ENCODE peak calls at places on chromosomes 16 and 17, in four cellular contexts. V is cardiac muscle cell, A is mammary epithelial cell, Z is Peyer's patch. D is an unnamed sample. For H3K4me1, the result is how much of the 10 kb centered on the place peaks cover.

GRCh38 chr17:42964161-42964932 is at the start of gene AARSD1:
- DNase-seq in V (peak), A (peak), Z (peak), D (peak)

GRCh38 chr16:14635394-14636145 is 2.8 kb downstream of the BFAR start:
- DNase-seq in V (no peak), A (no peak), Z (peak), D (no peak)

GRCh38 chr17:43846221-43846712 is 709 bp upstream of the CD300LG start:
- DNase-seq in V (peak), A (peak), Z (peak), D (peak)

GRCh38 chr16:4529085-4530060 is 9.2 kb downstream of the CDIP1 start:
- DNase-seq in V (peak), A (peak), Z (no peak), D (no peak)

GRCh38 chr17:43634681-43635125 is 27.0 kb downstream of the MEOX1 start:
- DNase-seq in V (peak), A (peak), Z (no peak), D (peak)

GRCh38 chr16:49472598-49472997 is 99.0 kb downstream of the C16orf78 start:
- DNase-seq in V (no peak), A (no peak), Z (peak), D (no peak)

GRCh38 chr17:28916302-28916934 is 13.5 kb upstream of the DHRS13 start:
- DNase-seq in V (peak), A (no peak), Z (peak), D (no peak)

GRCh38 chr17:67994827-67995567 is 1.3 kb downstream of the C17orf58 start:
- DNase-seq in V (peak), A (peak), Z (no peak), D (no peak)

GRCh38 chr17:28065706-28066105 is 23.2 kb downstream of the NLK start:
- DNase-seq in V (peak), A (no peak), Z (no peak), D (no peak)

GRCh38 chr17:75552847-75553552 is 27.5 kb downstream of the LLGL2 start:
- DNase-seq in V (peak), A (no peak), Z (no peak), D (no peak)

GRCh38 chr17:48517478-48517877 is 13.3 kb downstream of the HOXB1 start:
- DNase-seq in V (no peak), A (no peak), Z (no peak), D (no peak)

GRCh38 chr17:55795098-55795497 is 44.2 kb downstream of the PCTP start:
- DNase-seq in V (no peak), A (no peak), Z (no peak), D (no peak)

GRCh38 chr16:4016648-4017047 is 99.6 kb downstream of the ADCY9 start:
- DNase-seq in V (peak), A (no peak), Z (no peak), D (no peak)

GRCh38 chr16:87828071-87828971 is 41.0 kb downstream of the SLC7A5 start:
- DNase-seq in V (no peak), A (peak), Z (no peak), D (no peak)

GRCh38 chr17:16977932-16978331 is 6.0 kb upstream of the TNFRSF13B start:
- DNase-seq in V (peak), A (no peak), Z (no peak), D (no peak)

GRCh38 chr17:77790143-77790829 is 168.2 kb upstream of the TNRC6C start:
- DNase-seq in V (no peak), A (no peak), Z (no peak), D (no peak)

GRCh38 chr16:12002447-12003006 is 26.0 kb downstream of the SNX29 start:
- DNase-seq in V (peak), A (no peak), Z (no peak), D (no peak)

GRCh38 chr17:19391432-19391831 is 4.4 kb upstream of the MFAP4 start:
- DNase-seq in V (no peak), A (no peak), Z (peak), D (no peak)

GRCh38 chr16:89624775-89625761 is 11.6 kb downstream of the DPEP1 start:
- DNase-seq in V (no peak), A (no peak), Z (no peak), D (no peak)

GRCh38 chr16:79165541-79165940 is 435.0 kb downstream of the MAF start:
- DNase-seq in V (no peak), A (no peak), Z (no peak), D (no peak)

GRCh38 chr16:59973966-59974365 is 1239.8 kb upstream of the GOT2 start:
- DNase-seq in V (no peak), A (peak), Z (no peak), D (no peak)

GRCh38 chr17:29148257-29148789 is 31.9 kb downstream of the MYO18A start:
- DNase-seq in V (no peak), A (no peak), Z (no peak), D (no peak)

GRCh38 chr17:79619636-79620206 is 8.9 kb upstream of the RBFOX3 start:
- DNase-seq in V (no peak), A (no peak), Z (peak), D (no peak)

GRCh38 chr17:20095366-20096080 is 86.4 kb downstream of the SPECC1 start:
- DNase-seq in V (peak), A (peak), Z (no peak), D (peak)

GRCh38 chr17:29149431-29150064 is 30.6 kb downstream of the MYO18A start:
- DNase-seq in V (peak), A (peak), Z (peak), D (no peak)

GRCh38 chr16:46974352-46974751 is 878 bp upstream of the DNAJA2 start:
- DNase-seq in V (peak), A (no peak), Z (no peak), D (no peak)

GRCh38 chr16:86343733-86344585 is 166.4 kb upstream of the FOXF1 start:
- DNase-seq in V (peak), A (no peak), Z (no peak), D (no peak)

GRCh38 chr17:2853111-2853721 is 57.0 kb downstream of the RAP1GAP2 start:
- DNase-seq in V (peak), A (peak), Z (peak), D (peak)

GRCh38 chr17:51165680-51166197 is 472 bp upstream of the NME2 start:
- DNase-seq in V (no peak), A (no peak), Z (no peak), D (peak)

GRCh38 chr17:79098282-79098867 is 23.8 kb downstream of the ENGASE start:
- DNase-seq in V (no peak), A (no peak), Z (no peak), D (no peak)

GRCh38 chr16:1169285-1170075 is 16.6 kb downstream of the CACNA1H start:
- DNase-seq in V (no peak), A (no peak), Z (no peak), D (peak)

GRCh38 chr17:64133546-64134215 is 3.7 kb upstream of the ERN1 start:
- DNase-seq in V (peak), A (peak), Z (peak), D (no peak)

GRCh38 chr17:74960739-74961342 is 11.7 kb downstream of the HID1 start:
- DNase-seq in V (peak), A (peak), Z (peak), D (no peak)

GRCh38 chr16:89017956-89018604 is 41.1 kb upstream of the CBFA2T3 start:
- DNase-seq in V (no peak), A (no peak), Z (no peak), D (no peak)

DNA sequence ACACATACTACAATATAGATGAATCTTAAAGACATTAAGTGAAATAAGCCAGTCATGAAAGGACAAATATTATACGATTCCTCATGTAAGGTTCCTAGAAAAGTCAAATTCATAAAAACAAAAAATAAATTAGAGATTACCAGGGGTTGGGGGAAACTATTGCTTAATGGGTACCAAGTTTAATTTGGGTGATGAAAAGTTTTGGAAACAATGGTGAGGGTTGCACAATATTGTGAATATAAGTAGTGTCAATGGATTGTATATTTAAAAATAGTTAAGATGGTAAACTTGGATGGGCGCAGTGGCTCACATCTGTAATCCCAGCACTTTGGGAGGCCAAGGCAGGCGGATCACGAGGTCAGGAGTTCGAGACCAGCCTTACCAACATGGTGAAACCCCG is 17.9 kb downstream of the HSF5 start:
- DNase-seq in V (no peak), A (no peak), Z (no peak), D (no peak)
- TF ChIP-seq CTCF in V (no peak), A (no peak), Z (no peak), D (no peak)

GRCh38 chr17:4734857-4735475 is 3.7 kb downstream of the MED11 start:
- DNase-seq in V (no peak), A (no peak), Z (no peak), D (no peak)
- H3K4me1 ChIP-seq in V (under half), A (under half), Z (under half), D (under half)

GRCh38 chr17:45234641-45235040 is 13.0 kb downstream of the FMNL1 start:
- DNase-seq in V (no peak), A (no peak), Z (peak), D (no peak)
- TF ChIP-seq CTCF in V (peak), A (peak), Z (no peak), D (peak)

GRCh38 chr17:82269882-82270500 is 3.5 kb downstream of the CSNK1D start:
- DNase-seq in V (no peak), A (no peak), Z (no peak), D (no peak)

GRCh38 chr17:82270651-82271050 is 2.8 kb downstream of the CSNK1D start:
- DNase-seq in V (no peak), A (no peak), Z (no peak), D (no peak)

GRCh38 chr17:82269138-82269881 is 4.2 kb downstream of the CSNK1D start:
- DNase-seq in V (no peak), A (no peak), Z (peak), D (no peak)

GRCh38 chr17:82272495-82273326 is 789 bp downstream of the CSNK1D start:
- DNase-seq in V (no peak), A (no peak), Z (peak), D (peak)

DNA sequence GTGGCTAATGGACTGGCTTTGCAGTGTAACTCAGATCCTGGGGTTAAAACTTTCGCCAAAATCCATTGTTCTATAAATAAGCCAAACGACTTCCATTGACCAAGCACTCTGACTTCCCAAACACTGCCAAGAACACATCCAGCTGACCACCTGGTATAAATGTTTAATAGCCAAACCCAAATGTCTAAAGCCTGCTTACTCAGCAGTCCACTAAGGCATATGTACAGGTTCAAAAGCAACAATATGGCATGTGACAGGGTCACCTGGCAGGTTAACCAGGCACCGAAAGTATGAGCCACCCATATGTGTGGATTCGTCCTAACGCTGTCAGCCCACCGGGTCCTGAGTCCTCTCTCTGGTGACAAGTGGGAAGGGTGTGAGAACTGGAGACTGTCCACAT is 2.1 kb downstream of the CSNK1D start:
- DNase-seq in V (no peak), A (no peak), Z (no peak), D (no peak)
- H3K4me1 ChIP-seq in V (under half), A (half or more), Z (half or more), D (half or more)